ENCODE peak calls at places on chromosomes 12 and 14, in six cellular contexts. P, V, U, Z, B and K are unnamed samples.

GRCh38 chr14:73762375-73762822 is 48.2 kb upstream of the PNMA1 start:
- DNase-seq in P (peak; percentile 70), V (no peak), U (no peak), Z (no peak), B (no peak), K (no peak)

GRCh38 chr12:5796171-5797091 is 148.6 kb downstream of the ANO2 start:
- DNase-seq in P (peak; percentile 53), V (peak; percentile 82), U (no peak), Z (no peak), B (peak; percentile 84), K (peak; percentile 44)

GRCh38 chr12:31868980-31869379 is 90.2 kb upstream of the RESF1 start:
- DNase-seq in P (no peak), V (no peak), U (no peak), Z (peak; percentile 29), B (no peak), K (peak; percentile 30)

GRCh38 chr12:87509233-87509820 is 519.9 kb downstream of the C12orf50 start:
- DNase-seq in P (no peak), V (no peak), U (no peak), Z (peak; percentile 64), B (no peak), K (peak; percentile 11)

GRCh38 chr12:75389061-75389460 is 1.8 kb upstream of the GLIPR1L2 start:
- DNase-seq in P (no peak), V (no peak), U (no peak), Z (peak; percentile 42), B (no peak), K (peak; percentile 15)

GRCh38 chr12:64889434-64890216 is 65.2 kb downstream of the TBC1D30 start:
- DNase-seq in P (no peak), V (no peak), U (no peak), Z (no peak), B (peak; percentile 51), K (peak; percentile 24)

GRCh38 chr12:23290627-23291330 is 658.7 kb downstream of the SOX5 start:
- DNase-seq in P (no peak), V (no peak), U (no peak), Z (no peak), B (no peak), K (no peak)

GRCh38 chr12:59843260-59843843 is 247.5 kb downstream of the SLC16A7 start:
- DNase-seq in P (no peak), V (no peak), U (no peak), Z (no peak), B (no peak), K (no peak)

GRCh38 chr12:42299392-42300308 is 26.2 kb downstream of the ZCRB1 start:
- DNase-seq in P (no peak), V (no peak), U (no peak), Z (peak; percentile 54), B (no peak), K (no peak)

GRCh38 chr14:94163806-94164205 is 10.3 kb upstream of the PPP4R4 start:
- DNase-seq in P (no peak), V (no peak), U (no peak), Z (no peak), B (no peak), K (no peak)

GRCh38 chr12:71546322-71546861 is 106.8 kb downstream of the LGR5 start:
- DNase-seq in P (no peak), V (no peak), U (no peak), Z (no peak), B (no peak), K (no peak)

GRCh38 chr12:5792350-5792749 is 152.7 kb downstream of the ANO2 start:
- DNase-seq in P (no peak), V (no peak), U (no peak), Z (no peak), B (no peak), K (no peak)

GRCh38 chr12:88951177-88951576 is 370.9 kb upstream of the KITLG start:
- DNase-seq in P (no peak), V (no peak), U (no peak), Z (no peak), B (no peak), K (no peak)

GRCh38 chr12:98572010-98572409 is 21.5 kb upstream of the SLC25A3 start:
- DNase-seq in P (no peak), V (no peak), U (no peak), Z (no peak), B (peak; percentile 57), K (no peak)

DNA sequence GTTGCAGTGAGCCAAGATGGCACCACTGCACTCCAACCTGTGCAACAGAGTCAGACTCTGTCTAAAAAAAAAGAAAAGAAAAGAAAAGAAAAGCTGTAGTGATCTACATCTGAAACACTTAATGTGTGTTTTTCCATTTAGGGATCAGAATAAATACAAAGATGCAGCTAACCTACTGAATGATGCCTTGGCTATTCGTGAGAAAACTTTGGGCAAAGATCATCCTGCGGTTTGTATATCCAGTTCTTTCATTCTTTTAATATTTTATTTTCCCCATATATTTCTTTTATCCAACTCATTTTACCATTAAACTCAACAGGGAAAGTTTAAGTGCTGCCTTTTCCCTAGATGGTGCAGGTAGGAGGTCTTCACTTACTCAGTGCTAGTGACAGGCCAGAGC is 40.4 kb downstream of the KLC1 start:
- DNase-seq in P (no peak), V (no peak), U (no peak), Z (no peak), B (no peak), K (no peak)
- TF ChIP-seq CTCF in P (no peak), V (no peak), U (no peak), Z (no peak), B (no peak), K (no peak)

GRCh38 chr12:55728185-55728931 is 451 bp downstream of the CD63 start:
- DNase-seq in P (peak; percentile 81), V (peak; percentile 67), U (peak; percentile 68), Z (peak; percentile 80), B (no peak), K (peak; percentile 79)
- TF ChIP-seq CTCF in P (no peak), V (no peak), U (no peak), Z (no peak), B (no peak), K (no peak)

GRCh38 chr12:19507823-19508222 is 68.5 kb downstream of the AEBP2 start:
- DNase-seq in P (no peak), V (no peak), U (no peak), Z (no peak), B (no peak), K (no peak)
- TF ChIP-seq CTCF in P (no peak), V (no peak), U (no peak), Z (no peak), B (no peak), K (no peak)

GRCh38 chr12:68367903-68368302 is 35.7 kb upstream of the MDM1 start:
- DNase-seq in P (no peak), V (no peak), U (no peak), Z (no peak), B (no peak), K (no peak)

GRCh38 chr12:68361953-68362352 is 29.8 kb upstream of the MDM1 start:
- DNase-seq in P (no peak), V (no peak), U (no peak), Z (no peak), B (no peak), K (no peak)

GRCh38 chr12:68367136-68367535 is 35.0 kb upstream of the MDM1 start:
- DNase-seq in P (no peak), V (no peak), U (no peak), Z (no peak), B (no peak), K (no peak)

GRCh38 chr12:68368332-68368731 is 36.2 kb upstream of the MDM1 start:
- DNase-seq in P (no peak), V (no peak), U (no peak), Z (no peak), B (no peak), K (no peak)

DNA sequence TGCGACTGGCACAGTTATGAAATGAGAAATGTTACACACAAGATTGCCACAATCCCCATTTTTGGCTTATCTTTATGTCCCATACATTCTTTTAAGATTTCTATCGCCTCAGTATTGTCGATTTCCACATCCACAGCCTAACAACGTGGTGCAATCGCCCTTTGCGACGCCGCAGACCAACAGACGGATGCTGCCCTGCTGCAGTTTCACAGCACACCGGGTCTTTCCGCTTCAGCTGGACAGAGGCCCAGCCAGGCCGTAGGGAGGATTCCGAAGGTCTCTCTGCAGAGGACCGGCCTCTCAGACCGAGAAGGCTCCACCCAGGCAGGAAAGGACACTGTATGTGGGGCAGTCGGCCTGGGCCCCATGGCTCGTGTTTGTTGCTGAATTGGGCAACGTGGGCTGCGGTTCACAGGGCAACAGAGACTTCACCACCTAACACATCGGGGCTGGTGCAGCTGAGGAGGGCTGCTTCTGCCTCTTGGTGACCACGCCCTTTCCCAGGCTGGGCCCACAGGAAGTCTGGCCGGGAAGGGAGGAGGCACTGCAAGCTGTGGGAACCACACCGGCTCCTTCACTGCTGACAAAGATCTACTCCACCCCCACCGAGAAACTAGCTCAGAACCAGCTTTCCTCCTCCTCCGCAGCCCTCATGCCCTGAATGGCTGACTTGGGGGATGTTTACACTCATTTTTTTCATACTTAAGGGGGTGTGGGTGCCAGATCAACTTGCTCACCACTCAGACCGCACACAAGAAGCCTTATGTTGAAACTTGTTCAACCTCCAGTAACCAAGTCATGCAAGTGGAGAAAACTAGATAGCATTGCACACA is 32.9 kb upstream of the MDM1 start:
- DNase-seq in P (peak; percentile 92), V (peak; percentile 63), U (peak; percentile 72), Z (peak; percentile 95), B (peak; percentile 96), K (peak; percentile 89)
- TF ChIP-seq CTCF in P (no peak), V (no peak), U (no peak), Z (no peak), B (no peak), K (no peak)

DNA sequence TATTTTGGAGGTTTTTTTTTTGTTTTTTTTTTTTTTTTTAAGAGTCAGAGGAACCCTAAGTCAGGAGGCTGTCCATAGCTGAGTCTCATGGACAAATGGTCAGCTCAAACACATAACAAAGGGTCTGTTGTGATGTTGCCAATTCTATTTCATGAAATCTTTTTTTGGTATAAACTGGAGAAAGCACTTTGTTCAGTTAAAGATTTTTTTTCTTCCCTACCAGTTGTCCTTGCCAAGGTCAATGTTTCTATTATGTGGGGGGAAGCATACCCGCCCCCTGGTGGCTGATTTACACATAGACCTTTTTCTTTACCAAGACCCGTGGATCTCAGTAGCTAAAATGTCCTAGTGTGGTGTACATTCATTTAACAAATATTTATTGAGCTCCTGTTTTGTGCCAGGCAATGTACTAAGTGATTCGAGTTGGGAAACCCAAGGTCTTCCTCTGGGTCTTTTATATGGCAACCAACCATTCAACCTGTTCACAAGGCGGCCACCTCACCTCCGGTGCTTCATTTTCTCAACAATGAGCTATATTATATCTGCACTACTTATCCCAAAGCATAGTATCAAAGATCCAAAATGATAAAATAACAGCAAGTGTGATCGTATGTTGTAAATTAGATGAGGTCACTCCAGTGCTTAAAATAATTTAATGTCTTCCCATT is 214.5 kb downstream of the PAH start:
- DNase-seq in P (peak; percentile 29), V (peak; percentile 21), U (no peak), Z (peak; percentile 55), B (peak; percentile 57), K (peak; percentile 55)
- TF ChIP-seq CTCF in P (peak; percentile 53), V (peak; percentile 39), U (peak; percentile 44), Z (peak; percentile 62), B (peak; percentile 74), K (peak; percentile 38)